ENCODE peak calls at places on chromosome 11, in six cellular contexts. Z is WTC11, V is GM23338, L is HepG2, N is K562, W is H1. F is an unnamed sample.

GRCh38 chr11:68002943-68003845 is 703 bp downstream of the UNC93B1 start:
- DNase-seq in V (peak), N (peak), L (no peak), Z (peak), W (no peak), F (no peak)

GRCh38 chr11:17513853-17514252 is 30.4 kb downstream of the USH1C start:
- DNase-seq in V (no peak), L (no peak), N (no peak), W (no peak), Z (no peak), F (no peak)

GRCh38 chr11:68010058-68011041 is at the start of gene ALDH3B1:
- DNase-seq in Z (peak), W (no peak), N (peak), V (peak), L (peak), F (no peak)

GRCh38 chr11:1564535-1565172 is 7.4 kb downstream of the DUSP8 start:
- DNase-seq in N (peak), W (no peak), Z (peak), V (peak), L (no peak), F (no peak)

GRCh38 chr11:69492201-69492991 is 10.9 kb downstream of the LINC01488 start:
- DNase-seq in N (no peak), V (no peak), W (no peak), Z (no peak), L (peak), F (no peak)

GRCh38 chr11:96098511-96099241 is 174.8 kb upstream of the MTMR2 start:
- DNase-seq in Z (no peak), W (no peak), L (peak), V (no peak), N (no peak), F (no peak)

GRCh38 chr11:80958966-80959365 is 1518.1 kb upstream of the TENM4 start:
- DNase-seq in Z (no peak), V (no peak), L (no peak), W (no peak), N (no peak), F (no peak)

GRCh38 chr11:14546672-14547071 is 26.5 kb upstream of the PSMA1 start:
- DNase-seq in Z (no peak), W (no peak), L (no peak), N (no peak), V (no peak), F (no peak)

GRCh38 chr11:6156628-6157367 is 13.3 kb downstream of the OR52B2 start:
- DNase-seq in W (no peak), Z (no peak), N (no peak), L (no peak), V (peak), F (no peak)

GRCh38 chr11:2742611-2743426 is 43.0 kb upstream of the KCNQ1OT1 start:
- DNase-seq in W (no peak), Z (no peak), L (no peak), N (no peak), V (no peak), F (no peak)

GRCh38 chr11:15985127-15985862 is 371.1 kb downstream of the SOX6 start:
- DNase-seq in L (no peak), N (no peak), Z (no peak), V (peak), W (no peak), F (no peak)

GRCh38 chr11:125273519-125274000 is 109.0 kb downstream of the PKNOX2 start:
- DNase-seq in N (peak), W (no peak), L (no peak), Z (no peak), V (no peak), F (no peak)

GRCh38 chr11:85823816-85824215 is 12.9 kb upstream of the SYTL2 start:
- DNase-seq in W (no peak), Z (no peak), L (no peak), N (no peak), V (no peak), F (no peak)

GRCh38 chr11:99916078-99916477 is 771.0 kb upstream of the ARHGAP42 start:
- DNase-seq in Z (no peak), L (no peak), V (no peak), N (no peak), W (no peak), F (no peak)

GRCh38 chr11:36282926-36283325 is 6.3 kb downstream of the COMMD9 start:
- DNase-seq in L (no peak), V (no peak), N (no peak), Z (no peak), W (no peak), F (no peak)

GRCh38 chr11:62560566-62561103 is 13.1 kb downstream of the EEF1G start:
- DNase-seq in N (peak), Z (peak), W (peak), V (peak), L (peak), F (no peak)
- TF ChIP-seq CREB1 in N (no peak), Z (no peak), W (no peak), V (no peak), L (no peak), F (no peak)

GRCh38 chr11:64526356-64526755 is 64.7 kb upstream of the SLC22A12 start:
- DNase-seq in L (no peak), V (no peak), N (no peak), Z (no peak), W (no peak), F (no peak)
- TF ChIP-seq CREB1 in L (no peak), V (no peak), N (no peak), Z (no peak), W (no peak), F (no peak)

GRCh38 chr11:106477776-106478175 is 400.3 kb downstream of the AASDHPPT start:
- DNase-seq in N (no peak), W (no peak), Z (no peak), V (no peak), L (no peak), F (no peak)

GRCh38 chr11:106480581-106481185 is 403.2 kb downstream of the AASDHPPT start:
- DNase-seq in N (no peak), W (no peak), L (peak), Z (no peak), V (peak), F (no peak)

DNA sequence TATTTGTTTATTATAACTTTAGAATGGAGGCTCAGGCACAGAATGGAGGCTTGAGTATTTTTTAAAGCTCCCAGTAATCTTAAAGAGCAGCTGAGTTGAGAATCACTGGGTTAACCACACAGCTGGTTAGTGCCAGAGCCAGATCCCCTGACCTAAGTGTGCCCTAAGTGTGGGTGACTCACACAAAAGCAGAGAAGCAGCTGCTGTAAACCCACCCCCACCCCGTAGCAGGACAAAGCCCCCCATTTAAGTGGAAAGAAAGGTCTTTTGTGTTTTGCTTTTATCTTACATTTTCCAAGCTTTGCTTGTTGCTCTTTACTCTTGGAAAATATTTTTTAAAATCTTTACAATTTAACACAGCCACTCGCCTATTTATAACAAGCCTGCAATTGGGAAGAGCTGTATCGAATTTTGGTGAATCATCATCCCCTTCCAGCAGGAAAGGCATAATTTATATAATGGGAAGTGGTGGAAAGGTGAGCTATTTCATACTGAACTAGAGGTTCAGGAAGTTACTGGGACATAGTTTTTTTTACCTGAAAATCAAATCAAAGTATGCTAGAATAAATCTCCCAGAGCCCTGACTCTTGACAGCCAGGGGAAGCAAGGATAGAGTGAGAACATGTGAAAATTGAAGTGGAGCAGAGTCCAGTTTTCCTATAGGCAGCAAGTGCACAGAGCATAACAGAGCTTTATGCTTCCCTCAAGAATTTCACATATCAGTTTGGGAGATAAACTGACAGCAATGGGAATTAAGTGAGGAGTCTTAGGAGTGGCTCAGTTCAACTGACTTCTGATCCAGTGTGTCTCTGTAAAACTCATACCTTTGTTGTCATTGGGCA is 405.7 kb downstream of the AASDHPPT start:
- DNase-seq in N (no peak), L (peak), W (no peak), V (no peak), Z (no peak), F (no peak)
- TF ChIP-seq CREB1 in N (no peak), L (no peak), W (no peak), V (no peak), Z (no peak), F (no peak)

DNA sequence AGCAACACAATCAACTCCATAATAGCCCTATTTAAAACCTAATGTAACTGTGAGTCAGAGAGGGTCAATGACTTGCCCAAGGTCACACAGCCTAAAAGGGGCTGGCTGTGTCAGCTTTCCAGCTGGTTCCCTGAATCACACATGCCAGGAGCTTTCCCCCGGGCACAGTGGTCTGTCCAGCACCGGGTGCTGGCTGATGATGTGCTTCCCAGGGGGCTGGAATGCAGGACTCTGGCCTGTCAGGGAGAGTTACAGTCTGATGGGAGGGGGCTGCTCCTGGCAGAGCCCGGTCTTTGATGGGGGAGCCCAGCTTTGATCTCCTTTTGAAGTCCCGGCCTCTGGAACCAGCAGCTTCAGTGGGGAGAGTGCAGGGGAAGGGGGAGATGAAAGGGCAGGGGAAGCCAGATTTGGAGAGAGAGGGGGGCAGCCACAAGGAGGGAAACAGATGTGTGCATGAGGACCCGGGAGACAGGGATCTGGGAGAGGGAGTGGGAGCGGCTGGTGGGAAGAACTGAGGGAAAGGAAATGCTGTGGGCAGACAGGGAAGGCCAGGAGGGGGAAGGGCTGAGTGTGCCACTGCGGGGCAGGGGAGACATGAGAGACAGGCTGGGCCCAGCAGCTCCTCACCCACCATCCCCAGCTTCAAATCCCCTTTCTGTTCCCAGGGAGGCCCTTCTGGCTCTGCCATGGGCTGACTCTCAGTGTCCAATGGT is 102.6 kb downstream of the NECTIN1 start:
- DNase-seq in N (no peak), L (peak), V (no peak), Z (no peak), W (no peak), F (no peak)
- TF ChIP-seq CREB1 in N (no peak), L (no peak), V (no peak), Z (no peak), W (no peak), F (no peak)

GRCh38 chr11:19648321-19648720 is 64.3 kb upstream of the NAV2 start:
- DNase-seq in N (no peak), V (no peak), L (no peak), W (no peak), Z (no peak), F (no peak)

GRCh38 chr11:19652976-19653375 is 59.7 kb upstream of the NAV2 start:
- DNase-seq in N (no peak), V (no peak), Z (no peak), L (no peak), W (no peak), F (no peak)

GRCh38 chr11:19651654-19652053 is 61.0 kb upstream of the NAV2 start:
- DNase-seq in L (no peak), W (no peak), N (no peak), V (no peak), Z (no peak), F (no peak)

GRCh38 chr11:19646921-19647320 is 65.7 kb upstream of the NAV2 start:
- DNase-seq in W (no peak), Z (no peak), L (no peak), V (no peak), N (no peak), F (no peak)

GRCh38 chr11:19650929-19651487 is 61.6 kb upstream of the NAV2 start:
- DNase-seq in Z (no peak), W (no peak), L (no peak), V (no peak), N (no peak), F (no peak)
- TF ChIP-seq CREB1 in Z (no peak), W (no peak), L (no peak), V (no peak), N (no peak), F (no peak)

DNA sequence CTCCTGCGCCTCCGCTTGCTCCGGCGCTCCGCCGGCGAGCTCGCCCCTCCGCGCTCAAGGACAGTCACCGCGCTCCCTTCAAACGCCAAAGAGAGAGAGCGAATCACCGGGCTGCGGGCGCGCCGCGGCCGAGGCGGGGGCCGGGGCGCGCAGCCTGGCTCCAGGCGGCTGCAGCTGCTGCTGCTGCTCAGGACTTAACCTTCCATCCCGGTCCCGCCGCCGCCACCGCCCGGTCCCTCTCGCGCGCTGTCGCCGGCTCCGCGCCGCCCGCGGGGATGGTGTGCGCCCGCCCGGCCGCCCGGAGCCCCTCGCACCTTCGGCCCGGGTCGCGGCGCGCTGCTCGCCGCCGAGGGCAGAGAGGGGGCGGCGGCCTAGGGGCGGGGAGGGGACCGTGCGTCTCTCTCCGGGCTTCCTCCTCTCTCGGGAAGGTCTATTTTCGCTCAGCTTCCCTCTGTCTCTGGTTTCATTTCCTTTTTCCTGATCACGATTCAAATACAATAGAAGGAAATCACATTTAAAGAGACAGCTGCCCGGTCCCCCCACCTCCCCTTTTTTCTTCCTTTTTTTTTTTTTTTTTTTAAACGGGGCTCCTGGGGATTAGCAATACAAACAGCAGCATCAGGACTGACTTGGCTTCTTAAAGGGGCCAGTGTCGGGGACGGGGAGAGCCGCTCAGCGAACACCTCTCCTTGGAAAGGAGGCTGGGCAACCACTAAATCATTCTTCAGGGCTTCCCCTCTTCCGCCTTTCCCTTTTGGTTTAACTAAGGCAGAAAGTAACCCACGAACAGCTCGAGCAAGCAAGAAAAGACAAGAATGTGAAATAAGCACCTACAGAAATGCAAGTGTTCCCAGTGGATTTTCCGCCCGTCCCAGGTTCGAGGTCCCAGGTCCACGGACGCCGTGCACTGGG is 22.1 kb downstream of the LMO2 start:
- DNase-seq in W (no peak), L (no peak), V (peak), Z (peak), N (peak), F (no peak)
- TF ChIP-seq CREB1 in W (no peak), L (no peak), V (no peak), Z (no peak), N (no peak), F (no peak)